ENCODE peak calls at places on chromosomes 13 and 19, in nine cellular contexts. One of them, this sample, is unnamed.

GRCh38 chr13:99374994-99375805 is 68.0 kb upstream of the GPR183 start:
- DNase-seq in gastrocnemius medialis: no peak
- DNase-seq in endodermal cell: peak; percentile 33
- DNase-seq in adrenal gland: no peak
- DNase-seq in spleen: peak; percentile 95
- DNase-seq in A549: no peak
- DNase-seq in neuronal stem cell: no peak
- DNase-seq in mesendoderm: no peak
- DNase-seq in body of pancreas: peak; percentile 43
- DNase-seq in this sample: peak; percentile 59

GRCh38 chr19:18379803-18380747 is 5.9 kb upstream of the GDF15 start:
- DNase-seq in gastrocnemius medialis: peak; percentile 82
- DNase-seq in endodermal cell: peak; percentile 74
- DNase-seq in adrenal gland: peak; percentile 96
- DNase-seq in spleen: peak; percentile 82
- DNase-seq in A549: peak; percentile 99
- DNase-seq in neuronal stem cell: no peak
- DNase-seq in mesendoderm: peak; percentile 83
- DNase-seq in body of pancreas: peak; percentile 98
- DNase-seq in this sample: peak; percentile 96

GRCh38 chr13:24261566-24261965 is 47.8 kb upstream of the C1QTNF9 start:
- DNase-seq in gastrocnemius medialis: no peak
- DNase-seq in endodermal cell: peak; percentile 6
- DNase-seq in adrenal gland: no peak
- DNase-seq in spleen: no peak
- DNase-seq in A549: no peak
- DNase-seq in neuronal stem cell: no peak
- DNase-seq in mesendoderm: no peak
- DNase-seq in body of pancreas: no peak
- DNase-seq in this sample: no peak

GRCh38 chr19:51272183-51272817 is 21.4 kb downstream of the SIGLECL1 start:
- DNase-seq in gastrocnemius medialis: no peak
- DNase-seq in endodermal cell: no peak
- DNase-seq in adrenal gland: no peak
- DNase-seq in spleen: peak; percentile 80
- DNase-seq in A549: no peak
- DNase-seq in neuronal stem cell: no peak
- DNase-seq in mesendoderm: no peak
- DNase-seq in body of pancreas: no peak
- DNase-seq in this sample: peak; percentile 21

GRCh38 chr13:28964052-28964451 is 143.9 kb downstream of the MTUS2 start:
- DNase-seq in gastrocnemius medialis: no peak
- DNase-seq in endodermal cell: no peak
- DNase-seq in adrenal gland: no peak
- DNase-seq in spleen: no peak
- DNase-seq in A549: no peak
- DNase-seq in neuronal stem cell: no peak
- DNase-seq in mesendoderm: no peak
- DNase-seq in body of pancreas: no peak
- DNase-seq in this sample: no peak

GRCh38 chr13:80086304-80086721 is 254.6 kb downstream of the SPRY2 start:
- DNase-seq in gastrocnemius medialis: no peak
- DNase-seq in endodermal cell: no peak
- DNase-seq in adrenal gland: no peak
- DNase-seq in spleen: no peak
- DNase-seq in A549: peak; percentile 50
- DNase-seq in neuronal stem cell: no peak
- DNase-seq in mesendoderm: no peak
- DNase-seq in body of pancreas: no peak
- DNase-seq in this sample: no peak

GRCh38 chr19:29576761-29577661 is 29.1 kb upstream of the POP4 start:
- DNase-seq in gastrocnemius medialis: no peak
- DNase-seq in endodermal cell: no peak
- DNase-seq in adrenal gland: no peak
- DNase-seq in spleen: no peak
- DNase-seq in A549: no peak
- DNase-seq in neuronal stem cell: no peak
- DNase-seq in mesendoderm: no peak
- DNase-seq in body of pancreas: no peak
- DNase-seq in this sample: no peak

GRCh38 chr19:39413903-39414608 is 1.6 kb downstream of the PLEKHG2 start:
- DNase-seq in gastrocnemius medialis: no peak
- DNase-seq in endodermal cell: peak; percentile 80
- DNase-seq in adrenal gland: peak; percentile 43
- DNase-seq in spleen: peak; percentile 87
- DNase-seq in A549: peak; percentile 77
- DNase-seq in neuronal stem cell: no peak
- DNase-seq in mesendoderm: peak; percentile 59
- DNase-seq in body of pancreas: no peak
- DNase-seq in this sample: no peak

GRCh38 chr13:70623260-70623659 is 515.0 kb upstream of the KLHL1 start:
- DNase-seq in gastrocnemius medialis: no peak
- DNase-seq in endodermal cell: no peak
- DNase-seq in adrenal gland: no peak
- DNase-seq in spleen: no peak
- DNase-seq in A549: no peak
- DNase-seq in neuronal stem cell: no peak
- DNase-seq in mesendoderm: no peak
- DNase-seq in body of pancreas: no peak
- DNase-seq in this sample: no peak

DNA sequence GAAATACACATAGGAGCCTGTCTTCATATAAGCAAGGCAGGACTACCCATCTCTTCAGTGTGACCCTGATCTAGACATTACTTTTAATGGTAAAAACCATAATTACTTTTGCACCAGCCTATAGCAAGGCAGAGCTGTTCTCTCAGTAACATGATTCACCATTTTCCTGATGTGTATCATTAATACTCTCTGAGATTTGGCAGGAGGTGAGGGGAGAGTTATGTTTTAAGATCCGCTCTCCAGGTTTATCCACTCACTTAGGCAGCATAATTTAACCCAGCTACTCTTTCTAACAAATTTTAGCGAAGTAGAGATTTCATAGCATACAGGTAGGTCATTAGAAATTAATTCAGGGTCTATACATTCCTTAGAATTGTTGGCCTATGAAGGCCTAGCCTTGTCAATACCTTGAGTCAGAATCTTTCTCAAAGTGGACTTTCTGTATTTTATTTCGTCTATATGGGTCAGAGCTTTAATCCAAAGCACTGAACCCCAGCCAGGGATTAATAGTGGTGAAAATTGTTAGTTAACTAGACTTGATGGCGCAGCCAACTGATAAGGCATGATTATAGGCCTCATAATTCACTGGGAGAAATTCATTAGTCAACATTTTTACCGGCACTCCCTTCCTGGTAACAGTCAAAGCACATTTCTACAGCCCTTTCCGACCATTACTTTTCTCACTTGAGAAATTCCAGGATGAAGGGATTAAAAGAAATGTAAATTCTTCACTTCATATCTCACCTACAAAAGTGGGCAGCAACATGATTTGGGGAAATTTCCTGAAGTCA is 955.1 kb downstream of the DIAPH3 start:
- DNase-seq in gastrocnemius medialis: no peak
- DNase-seq in endodermal cell: no peak
- DNase-seq in adrenal gland: no peak
- DNase-seq in spleen: no peak
- DNase-seq in A549: no peak
- DNase-seq in neuronal stem cell: no peak
- DNase-seq in mesendoderm: no peak
- DNase-seq in body of pancreas: no peak
- DNase-seq in this sample: no peak
- H3K27ac ChIP-seq in gastrocnemius medialis: no peak overlapping the region
- H3K27ac ChIP-seq in endodermal cell: no peak overlapping the region
- H3K27ac ChIP-seq in adrenal gland: no peak overlapping the region
- H3K27ac ChIP-seq in spleen: no peak overlapping the region
- H3K27ac ChIP-seq in A549: no peak overlapping the region
- H3K27ac ChIP-seq in neuronal stem cell: no peak overlapping the region
- H3K27ac ChIP-seq in mesendoderm: no peak overlapping the region
- H3K27ac ChIP-seq in body of pancreas: no peak overlapping the region
- H3K27ac ChIP-seq in this sample: no peak overlapping the region

GRCh38 chr19:6738726-6739389 is 622 bp upstream of the TRIP10 start:
- DNase-seq in gastrocnemius medialis: no peak
- DNase-seq in endodermal cell: peak; percentile 96
- DNase-seq in adrenal gland: peak; percentile 81
- DNase-seq in spleen: peak; percentile 90
- DNase-seq in A549: no peak
- DNase-seq in neuronal stem cell: no peak
- DNase-seq in mesendoderm: peak; percentile 98
- DNase-seq in body of pancreas: peak; percentile 53
- DNase-seq in this sample: peak; percentile 67
- H3K4me1 ChIP-seq in gastrocnemius medialis: peaks cover 59% of the 10 kb centered on the region
- H3K4me1 ChIP-seq in endodermal cell: peaks cover 3% of the 10 kb centered on the region
- H3K4me1 ChIP-seq in adrenal gland: peaks cover 31% of the 10 kb centered on the region
- H3K4me1 ChIP-seq in spleen: peaks cover 81% of the 10 kb centered on the region
- H3K4me1 ChIP-seq in A549: peaks cover 43% of the 10 kb centered on the region
- H3K4me1 ChIP-seq in neuronal stem cell: peaks cover 27% of the 10 kb centered on the region
- H3K4me1 ChIP-seq in mesendoderm: peaks cover 8% of the 10 kb centered on the region
- H3K4me1 ChIP-seq in body of pancreas: peaks cover 44% of the 10 kb centered on the region
- H3K4me1 ChIP-seq in this sample: peaks cover 62% of the 10 kb centered on the region

GRCh38 chr13:90706631-90707030 is 640.9 kb upstream of the MIR17HG start:
- DNase-seq in gastrocnemius medialis: no peak
- DNase-seq in endodermal cell: no peak
- DNase-seq in adrenal gland: no peak
- DNase-seq in spleen: no peak
- DNase-seq in A549: no peak
- DNase-seq in neuronal stem cell: no peak
- DNase-seq in mesendoderm: no peak
- DNase-seq in body of pancreas: no peak
- DNase-seq in this sample: no peak
- H3K27ac ChIP-seq in gastrocnemius medialis: no peak overlapping the region
- H3K27ac ChIP-seq in endodermal cell: no peak overlapping the region
- H3K27ac ChIP-seq in adrenal gland: no peak overlapping the region
- H3K27ac ChIP-seq in spleen: no peak overlapping the region
- H3K27ac ChIP-seq in A549: no peak overlapping the region
- H3K27ac ChIP-seq in neuronal stem cell: no peak overlapping the region
- H3K27ac ChIP-seq in mesendoderm: no peak overlapping the region
- H3K27ac ChIP-seq in body of pancreas: no peak overlapping the region
- H3K27ac ChIP-seq in this sample: no peak overlapping the region

DNA sequence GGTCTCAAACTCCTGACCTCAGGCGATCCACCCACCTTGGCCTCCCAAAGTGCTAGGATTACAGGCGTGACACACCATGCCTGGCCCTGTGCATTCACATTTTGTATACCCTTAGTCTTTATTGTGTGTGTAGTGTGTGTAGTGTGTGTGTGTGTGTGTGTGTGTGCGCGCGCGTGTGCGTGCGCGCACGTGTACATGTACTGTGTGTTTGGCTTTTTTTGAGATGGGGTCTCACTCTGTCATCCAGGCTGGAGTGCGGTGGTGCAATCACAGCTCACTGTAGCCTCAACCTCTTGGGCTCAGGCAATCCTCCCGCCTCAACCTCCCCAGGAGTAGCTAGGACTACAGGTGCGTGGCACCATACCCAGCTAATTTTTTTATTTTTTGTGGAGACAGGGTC is 22.1 kb downstream of the ITM2B start:
- DNase-seq in gastrocnemius medialis: no peak
- DNase-seq in endodermal cell: no peak
- DNase-seq in adrenal gland: no peak
- DNase-seq in spleen: no peak
- DNase-seq in A549: no peak
- DNase-seq in neuronal stem cell: no peak
- DNase-seq in mesendoderm: no peak
- DNase-seq in body of pancreas: no peak
- DNase-seq in this sample: no peak
- H3K4me1 ChIP-seq in gastrocnemius medialis: peaks cover 24% of the 10 kb centered on the region
- H3K4me1 ChIP-seq in endodermal cell: peaks cover 4% of the 10 kb centered on the region
- H3K4me1 ChIP-seq in adrenal gland: peaks cover 29% of the 10 kb centered on the region
- H3K4me1 ChIP-seq in spleen: peaks cover 42% of the 10 kb centered on the region
- H3K4me1 ChIP-seq in A549: peaks cover 11% of the 10 kb centered on the region
- H3K4me1 ChIP-seq in neuronal stem cell: no peaks in the 10 kb centered on the region
- H3K4me1 ChIP-seq in mesendoderm: no peaks in the 10 kb centered on the region
- H3K4me1 ChIP-seq in body of pancreas: peaks cover 55% of the 10 kb centered on the region
- H3K4me1 ChIP-seq in this sample: peaks cover 49% of the 10 kb centered on the region

DNA sequence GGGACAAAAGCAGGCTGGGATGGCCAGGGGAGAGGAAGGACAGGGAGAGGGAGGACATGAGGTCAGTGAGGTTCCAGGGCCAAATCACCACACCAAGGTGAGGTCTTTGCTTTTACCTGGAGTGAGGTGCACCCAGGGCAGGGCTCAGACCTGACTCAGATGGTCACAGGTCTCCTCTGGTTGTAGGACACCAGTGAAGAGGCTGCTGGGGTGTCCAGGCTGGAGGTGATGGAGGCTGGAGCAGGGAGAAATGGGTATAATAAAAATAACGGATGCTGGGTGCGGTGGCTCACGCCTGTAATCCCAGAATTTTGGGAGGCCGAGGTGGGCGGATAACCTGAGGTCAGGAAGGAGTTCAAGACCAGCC is 6.9 kb downstream of the GRAMD1A start:
- DNase-seq in gastrocnemius medialis: no peak
- DNase-seq in endodermal cell: no peak
- DNase-seq in adrenal gland: no peak
- DNase-seq in spleen: peak; percentile 58
- DNase-seq in A549: no peak
- DNase-seq in neuronal stem cell: no peak
- DNase-seq in mesendoderm: no peak
- DNase-seq in body of pancreas: no peak
- DNase-seq in this sample: no peak
- H3K27ac ChIP-seq in gastrocnemius medialis: no peak overlapping the region
- H3K27ac ChIP-seq in endodermal cell: no peak overlapping the region
- H3K27ac ChIP-seq in adrenal gland: peak overlapping the region; percentile 30
- H3K27ac ChIP-seq in spleen: peak overlapping the region; percentile 13
- H3K27ac ChIP-seq in A549: peak overlapping the region; percentile 94
- H3K27ac ChIP-seq in neuronal stem cell: no peak overlapping the region
- H3K27ac ChIP-seq in mesendoderm: no peak overlapping the region
- H3K27ac ChIP-seq in body of pancreas: peak overlapping the region; percentile 45
- H3K27ac ChIP-seq in this sample: no peak overlapping the region